ENCODE peak calls at places on chromosomes 1 and 21, in four cellular contexts. F is K562, A is HCT116, Q is GM12878. D is an unnamed sample.

GRCh38 chr1:18907021-18907913 is 4.9 kb upstream of the ALDH4A1 start:
- DNase-seq in F (peak; percentile 64), A (peak; percentile 33), Q (no peak), D (peak; percentile 23)

GRCh38 chr21:42535602-42536171 is 22.0 kb downstream of the SLC37A1 start:
- DNase-seq in A (no peak), F (no peak), Q (peak; percentile 81), D (no peak)

GRCh38 chr1:43206721-43207228 is 34.6 kb downstream of the CFAP57 start:
- DNase-seq in F (no peak), A (peak; percentile 68), Q (no peak), D (peak; percentile 98)

GRCh38 chr1:175479521-175480342 is 263.7 kb downstream of the TNR start:
- DNase-seq in F (no peak), Q (no peak), A (no peak), D (no peak)

GRCh38 chr1:101312192-101312591 is 75.4 kb downstream of the S1PR1 start:
- DNase-seq in F (no peak), Q (no peak), A (no peak), D (no peak)

GRCh38 chr21:31293986-31294385 is 50.1 kb downstream of the TIAM1 start:
- DNase-seq in A (peak; percentile 64), Q (no peak), F (no peak), D (peak; percentile 23)

GRCh38 chr1:183871568-183871967 is 66.6 kb downstream of the RGL1 start:
- DNase-seq in Q (no peak), A (no peak), F (no peak), D (no peak)

GRCh38 chr1:19023787-19024186 is 67.3 kb upstream of the IFFO2 start:
- DNase-seq in Q (no peak), F (no peak), A (no peak), D (no peak)

GRCh38 chr1:107532318-107532717 is 391.5 kb downstream of the NTNG1 start:
- DNase-seq in A (no peak), Q (no peak), F (no peak), D (no peak)

GRCh38 chr1:209349372-209350324 is 233.9 kb upstream of the CAMK1G start:
- DNase-seq in F (no peak), A (no peak), Q (no peak), D (peak; percentile 36)

GRCh38 chr1:206004821-206005220 is 1.6 kb upstream of the RAB7B start:
- DNase-seq in F (no peak), Q (no peak), A (no peak), D (no peak)

GRCh38 chr1:234611153-234611798 is 1.3 kb upstream of the IRF2BP2 start:
- DNase-seq in Q (peak; percentile 76), A (peak; percentile 77), F (no peak), D (peak; percentile 91)

GRCh38 chr21:42677339-42678117 is 24.1 kb downstream of the PDE9A start:
- DNase-seq in A (no peak), Q (no peak), F (no peak), D (no peak)

GRCh38 chr21:46029201-46029924 is 47.8 kb downstream of the COL6A1 start:
- DNase-seq in A (no peak), Q (no peak), F (no peak), D (no peak)

GRCh38 chr1:96992871-96993270 is 271.3 kb downstream of the PTBP2 start:
- DNase-seq in A (no peak), F (no peak), Q (no peak), D (no peak)

GRCh38 chr1:92123868-92124267 is 43.7 kb downstream of the BTBD8 start:
- DNase-seq in F (no peak), A (no peak), Q (no peak), D (no peak)
- H3K9ac ChIP-seq in F (no peak overlapping the region), A (no peak overlapping the region), Q (no peak overlapping the region), D (no peak overlapping the region)

DNA sequence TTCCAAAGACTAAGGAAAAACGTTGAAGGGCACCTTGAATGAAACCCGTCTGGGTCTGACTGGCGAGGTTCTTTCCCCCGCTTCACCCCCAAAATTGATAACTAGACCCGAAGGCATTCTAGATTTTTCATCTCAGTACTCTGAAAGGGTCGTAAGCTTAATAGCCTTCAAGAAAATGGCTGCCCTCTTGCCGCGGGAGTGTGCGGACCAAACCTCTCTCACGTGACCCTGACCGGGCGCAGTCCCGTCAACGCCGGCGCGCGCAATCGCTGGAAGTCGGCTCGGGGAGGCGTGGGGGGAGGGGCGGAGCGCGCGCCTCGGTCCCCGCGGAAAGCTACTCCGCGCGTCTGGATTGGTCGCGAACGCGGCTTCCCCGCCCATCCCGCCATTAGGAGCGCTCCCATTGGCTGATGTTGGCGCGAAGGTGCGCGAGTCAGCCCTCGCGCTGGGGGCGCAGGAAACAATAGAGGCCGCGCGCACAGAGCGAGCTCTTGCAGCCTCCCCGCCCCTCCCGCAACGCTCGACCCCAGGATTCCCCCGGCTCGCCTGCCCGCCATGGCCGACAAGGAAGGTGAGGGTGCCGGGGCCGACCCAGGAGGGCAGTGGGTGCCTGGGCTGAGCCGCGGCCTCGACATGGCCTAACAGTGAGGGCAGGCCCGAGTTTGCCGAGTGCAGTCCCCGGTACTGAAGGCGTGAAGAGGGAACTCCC is at the start of gene RBBP4:
- DNase-seq in A (peak; percentile 91), Q (peak; percentile 91), F (peak; percentile 100), D (peak; percentile 99)
- H3K4me1 ChIP-seq in A (peaks cover 25% of the 10 kb centered on the region), Q (peaks cover 3% of the 10 kb centered on the region), F (peaks cover 23% of the 10 kb centered on the region), D (peaks cover 3% of the 10 kb centered on the region)

DNA sequence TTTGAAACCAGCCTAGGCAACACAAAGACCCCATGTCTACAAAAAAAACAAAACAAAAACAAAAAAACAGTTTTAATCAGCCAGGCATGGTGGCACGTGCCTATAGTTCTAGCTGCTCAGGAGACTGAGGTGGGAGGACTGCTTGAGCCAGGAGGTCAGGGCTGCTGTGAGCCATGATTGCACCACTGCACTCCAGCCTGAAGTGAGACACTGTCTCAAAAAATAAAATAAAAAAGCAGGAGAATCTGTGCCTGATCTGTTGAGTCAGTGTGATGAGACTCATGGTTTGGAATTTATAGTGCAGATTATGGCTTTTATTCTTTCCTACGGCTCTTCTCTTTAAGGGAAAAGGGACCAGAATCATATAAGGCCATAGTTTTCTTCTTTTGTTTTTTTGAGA is 16.5 kb downstream of the TRIT1 start:
- DNase-seq in A (no peak), F (no peak), Q (no peak), D (no peak)
- TF ChIP-seq ZNF274 in A (no peak), F (no peak), Q (no peak), D (no peak)

GRCh38 chr1:192474080-192474683 is 101.4 kb upstream of the RGS1 start:
- DNase-seq in A (no peak), Q (no peak), F (peak; percentile 50), D (peak; percentile 35)

GRCh38 chr1:192475329-192475728 is 100.2 kb upstream of the RGS1 start:
- DNase-seq in F (no peak), Q (no peak), A (no peak), D (no peak)

GRCh38 chr1:192475970-192476369 is 99.6 kb upstream of the RGS1 start:
- DNase-seq in A (no peak), F (no peak), Q (no peak), D (no peak)

GRCh38 chr1:192477630-192478029 is 97.9 kb upstream of the RGS1 start:
- DNase-seq in Q (peak; percentile 17), A (no peak), F (no peak), D (no peak)

DNA sequence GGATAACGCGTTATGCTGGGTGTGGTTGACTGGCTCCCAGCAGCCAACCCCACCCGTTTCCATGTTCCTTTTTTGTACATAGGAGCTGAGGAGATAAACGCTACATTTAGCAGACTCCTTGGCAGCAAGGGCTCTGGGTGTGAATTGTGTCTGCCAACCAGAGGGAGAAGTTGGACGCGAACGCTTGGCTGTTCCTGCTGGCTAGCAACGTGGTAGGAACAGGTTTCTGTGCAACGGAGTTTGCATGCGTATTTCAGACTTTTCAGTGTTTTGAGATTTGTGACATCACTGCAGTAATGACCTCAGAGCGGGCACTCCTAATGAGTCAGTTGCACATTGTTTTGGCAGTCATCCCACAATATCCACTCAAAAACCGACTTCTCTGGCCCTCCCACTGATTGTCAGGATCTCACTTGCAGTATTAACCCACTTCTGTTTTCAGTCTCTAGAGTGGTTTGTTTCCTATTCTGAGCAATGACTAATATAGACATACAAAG is 98.7 kb upstream of the RGS1 start:
- DNase-seq in A (no peak), F (no peak), Q (peak; percentile 34), D (no peak)
- H3K9ac ChIP-seq in A (no peak overlapping the region), F (no peak overlapping the region), Q (no peak overlapping the region), D (no peak overlapping the region)

GRCh38 chr1:164719676-164720075 is 160.7 kb downstream of the PBX1 start:
- DNase-seq in A (no peak), Q (no peak), F (no peak), D (no peak)

GRCh38 chr1:164713446-164714204 is 154.6 kb downstream of the PBX1 start:
- DNase-seq in Q (no peak), F (no peak), A (no peak), D (no peak)

GRCh38 chr1:164718821-164719220 is 159.8 kb downstream of the PBX1 start:
- DNase-seq in F (no peak), A (no peak), Q (no peak), D (no peak)

GRCh38 chr1:164720329-164721036 is 161.5 kb downstream of the PBX1 start:
- DNase-seq in A (no peak), F (no peak), Q (no peak), D (no peak)

GRCh38 chr1:164716992-164717703 is 158.2 kb downstream of the PBX1 start:
- DNase-seq in Q (no peak), A (no peak), F (no peak), D (no peak)
- H3K4me1 ChIP-seq in Q (no peaks in the 10 kb centered on the region), A (peaks cover 6% of the 10 kb centered on the region), F (peaks cover 7% of the 10 kb centered on the region), D (peaks cover 8% of the 10 kb centered on the region)

DNA sequence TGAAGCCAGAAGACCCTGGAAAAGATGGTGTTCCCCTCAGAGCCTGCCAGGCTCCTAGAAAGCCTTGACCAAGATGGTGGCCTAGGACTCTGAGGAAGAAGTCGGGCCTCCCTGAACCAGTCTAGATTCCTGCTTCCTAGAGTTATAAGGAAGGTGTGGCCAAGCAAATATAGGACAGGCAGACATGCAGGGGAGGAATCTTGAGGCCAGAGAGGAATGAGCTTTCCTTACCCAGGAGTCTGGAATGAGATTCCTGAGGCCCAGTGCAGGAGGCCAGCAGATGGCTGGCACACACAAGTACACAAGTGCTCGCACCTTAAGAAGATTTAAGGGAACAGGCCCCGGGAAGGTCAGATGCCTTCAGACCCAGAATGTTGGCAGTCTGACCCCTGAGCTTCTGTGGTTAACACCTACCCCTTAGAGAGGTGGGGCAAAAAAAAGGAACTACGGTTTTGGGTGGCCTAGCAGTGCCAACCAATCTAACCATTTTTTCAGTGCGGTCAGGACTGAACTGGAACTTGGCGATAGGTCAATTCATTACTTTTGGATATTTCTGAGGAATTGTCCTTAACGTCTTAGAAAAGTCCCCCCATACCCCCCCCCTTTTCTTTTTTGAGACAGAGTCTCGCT is 73.3 kb downstream of the MDM4 start:
- DNase-seq in F (no peak), A (no peak), Q (no peak), D (no peak)
- TF ChIP-seq ZNF274 in F (no peak), A (no peak), Q (no peak), D (no peak)

GRCh38 chr1:54407957-54408700 is 1.9 kb upstream of the SSBP3 start:
- DNase-seq in F (peak; percentile 55), Q (no peak), A (peak; percentile 61), D (peak; percentile 39)
- H3K9ac ChIP-seq in F (peak overlapping the region; percentile 80), Q (no peak overlapping the region), A (peak overlapping the region; percentile 57), D (peak overlapping the region; percentile 75)

GRCh38 chr1:159869607-159870006 is 7.2 kb upstream of the VSIG8 start:
- DNase-seq in A (no peak), Q (no peak), F (no peak), D (no peak)

GRCh38 chr1:159867322-159868064 is 5.0 kb upstream of the VSIG8 start:
- DNase-seq in A (no peak), Q (no peak), F (no peak), D (no peak)

GRCh38 chr1:159868766-159869165 is 6.3 kb upstream of the VSIG8 start:
- DNase-seq in Q (no peak), F (no peak), A (no peak), D (no peak)

GRCh38 chr1:159870704-159871103 is 8.2 kb upstream of the VSIG8 start:
- DNase-seq in Q (no peak), A (no peak), F (no peak), D (no peak)

GRCh38 chr1:159869173-159869572 is 6.7 kb upstream of the VSIG8 start:
- DNase-seq in A (peak; percentile 68), F (peak; percentile 56), Q (no peak), D (no peak)
- H3K4me1 ChIP-seq in A (peaks cover 57% of the 10 kb centered on the region), F (peaks cover 13% of the 10 kb centered on the region), Q (no peaks in the 10 kb centered on the region), D (peaks cover 13% of the 10 kb centered on the region)

D was measured in NT2/D1.